ENCODE peak calls at places on chromosome 14, in four cellular contexts. A is neural progenitor cell, D is GM23248, X is GM23338. H is an unnamed sample.

GRCh38 chr14:20295067-20295466 is 10.7 kb downstream of the TTC5 start:
- DNase-seq in A (no peak), D (no peak), X (no peak), H (no peak)

GRCh38 chr14:104388011-104388521 is 191.5 kb upstream of the C14orf180 start:
- DNase-seq in A (no peak), D (no peak), X (no peak), H (no peak)

GRCh38 chr14:58639842-58640484 is 2.2 kb downstream of the DACT1 start:
- DNase-seq in A (peak), D (peak), X (peak), H (peak)

GRCh38 chr14:81529391-81529790 is 4.3 kb downstream of the SEL1L start:
- DNase-seq in A (no peak), D (peak), X (no peak), H (no peak)

GRCh38 chr14:26765768-26766550 is 168.1 kb upstream of the NOVA1 start:
- DNase-seq in A (peak), D (peak), X (no peak), H (peak)

GRCh38 chr14:55926007-55926406 is 192.2 kb upstream of the PELI2 start:
- DNase-seq in A (no peak), D (no peak), X (no peak), H (peak)

GRCh38 chr14:102352213-102352612 is 10.5 kb downstream of the CINP start:
- DNase-seq in A (no peak), D (no peak), X (no peak), H (no peak)

GRCh38 chr14:89304972-89305703 is 111.9 kb downstream of the FOXN3 start:
- DNase-seq in A (peak), D (peak), X (no peak), H (peak)

GRCh38 chr14:51818748-51819386 is 41.5 kb upstream of the GNG2 start:
- DNase-seq in A (no peak), D (no peak), X (peak), H (no peak)

GRCh38 chr14:105937253-105938054 is 411.1 kb downstream of the TMEM121 start:
- DNase-seq in A (no peak), D (no peak), X (no peak), H (no peak)

GRCh38 chr14:22864979-22865378 is 6.6 kb upstream of the LRP10 start:
- DNase-seq in A (no peak), D (no peak), X (no peak), H (no peak)

GRCh38 chr14:23185046-23185445 is 1.6 kb upstream of the SLC7A8 start:
- DNase-seq in A (no peak), D (peak), X (no peak), H (no peak)

GRCh38 chr14:24377660-24378059 is 9.7 kb downstream of the NFATC4 start:
- DNase-seq in A (no peak), D (no peak), X (peak), H (peak)

GRCh38 chr14:41668346-41668745 is 61.7 kb downstream of the LRFN5 start:
- DNase-seq in A (no peak), D (peak), X (no peak), H (no peak)

GRCh38 chr14:36683083-36683724 is 21.5 kb downstream of the PAX9 start:
- DNase-seq in A (no peak), D (no peak), X (peak), H (peak)

GRCh38 chr14:101116065-101116464 is 212.5 kb upstream of the RTL1 start:
- DNase-seq in A (no peak), D (no peak), X (peak), H (no peak)

GRCh38 chr14:64758025-64758521 is 53.8 kb downstream of the PLEKHG3 start:
- DNase-seq in A (no peak), D (peak), X (peak), H (peak)

GRCh38 chr14:35229495-35230089 is 62.6 kb upstream of the PSMA6 start:
- DNase-seq in A (no peak), D (no peak), X (peak), H (no peak)

GRCh38 chr14:96635850-96636249 is 133.7 kb downstream of the PAPOLA start:
- DNase-seq in A (no peak), D (no peak), X (no peak), H (no peak)

GRCh38 chr14:94623422-94623809 is 11.2 kb downstream of the SERPINA3 start:
- DNase-seq in A (no peak), D (no peak), X (no peak), H (no peak)
- TF ChIP-seq EZH2phosphoT487 in A (no peak), D (no peak), X (no peak), H (no peak)

GRCh38 chr14:93115069-93115919 is 431 bp downstream of the ITPK1 start:
- DNase-seq in A (peak), D (peak), X (peak), H (peak)
- H2AFZ ChIP-seq in A (peak), D (peak), X (no peak), H (peak)

GRCh38 chr14:61484826-61485584 is 163.6 kb downstream of the PRKCH start:
- DNase-seq in A (no peak), D (no peak), X (no peak), H (no peak)
- H3K27ac ChIP-seq in A (no peak), D (no peak), X (no peak), H (no peak)

GRCh38 chr14:78182722-78183121 is 12.5 kb downstream of the NRXN3 start:
- DNase-seq in A (no peak), D (no peak), X (no peak), H (no peak)
- TF ChIP-seq EZH2phosphoT487 in A (no peak), D (no peak), X (no peak), H (no peak)

DNA sequence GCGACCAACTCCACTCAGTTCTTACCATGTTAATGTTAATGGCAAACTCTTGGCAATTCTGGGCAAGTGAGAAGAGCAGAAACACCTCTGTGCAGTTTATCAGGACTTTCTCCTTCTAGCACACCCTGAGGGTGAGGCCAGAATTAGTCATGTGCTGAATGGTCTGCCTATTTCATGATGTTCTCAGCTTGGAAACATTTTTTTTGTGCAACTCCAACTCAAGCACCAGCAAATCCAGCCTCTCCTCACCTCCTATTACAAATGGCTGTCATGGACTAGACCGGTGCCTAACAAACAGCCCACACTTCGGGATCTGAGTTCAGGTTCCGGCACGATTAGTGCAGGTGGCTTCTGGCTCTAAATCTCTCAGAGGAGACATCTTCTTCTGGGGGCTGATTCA is 246.0 kb downstream of the ZFP36L1 start:
- DNase-seq in A (no peak), D (peak), X (no peak), H (no peak)
- H2AFZ ChIP-seq in A (no peak), D (no peak), X (no peak), H (no peak)

GRCh38 chr14:87407344-87407743 is 585.6 kb downstream of the GALC start:
- DNase-seq in A (no peak), D (no peak), X (no peak), H (no peak)

GRCh38 chr14:87411370-87411769 is 581.6 kb downstream of the GALC start:
- DNase-seq in A (no peak), D (no peak), X (no peak), H (no peak)

GRCh38 chr14:87405563-87405962 is 587.4 kb downstream of the GALC start:
- DNase-seq in A (no peak), D (no peak), X (no peak), H (no peak)

GRCh38 chr14:87409401-87409800 is 583.6 kb downstream of the GALC start:
- DNase-seq in A (no peak), D (no peak), X (no peak), H (no peak)
- H3K27ac ChIP-seq in A (no peak), D (no peak), X (no peak), H (no peak)

DNA sequence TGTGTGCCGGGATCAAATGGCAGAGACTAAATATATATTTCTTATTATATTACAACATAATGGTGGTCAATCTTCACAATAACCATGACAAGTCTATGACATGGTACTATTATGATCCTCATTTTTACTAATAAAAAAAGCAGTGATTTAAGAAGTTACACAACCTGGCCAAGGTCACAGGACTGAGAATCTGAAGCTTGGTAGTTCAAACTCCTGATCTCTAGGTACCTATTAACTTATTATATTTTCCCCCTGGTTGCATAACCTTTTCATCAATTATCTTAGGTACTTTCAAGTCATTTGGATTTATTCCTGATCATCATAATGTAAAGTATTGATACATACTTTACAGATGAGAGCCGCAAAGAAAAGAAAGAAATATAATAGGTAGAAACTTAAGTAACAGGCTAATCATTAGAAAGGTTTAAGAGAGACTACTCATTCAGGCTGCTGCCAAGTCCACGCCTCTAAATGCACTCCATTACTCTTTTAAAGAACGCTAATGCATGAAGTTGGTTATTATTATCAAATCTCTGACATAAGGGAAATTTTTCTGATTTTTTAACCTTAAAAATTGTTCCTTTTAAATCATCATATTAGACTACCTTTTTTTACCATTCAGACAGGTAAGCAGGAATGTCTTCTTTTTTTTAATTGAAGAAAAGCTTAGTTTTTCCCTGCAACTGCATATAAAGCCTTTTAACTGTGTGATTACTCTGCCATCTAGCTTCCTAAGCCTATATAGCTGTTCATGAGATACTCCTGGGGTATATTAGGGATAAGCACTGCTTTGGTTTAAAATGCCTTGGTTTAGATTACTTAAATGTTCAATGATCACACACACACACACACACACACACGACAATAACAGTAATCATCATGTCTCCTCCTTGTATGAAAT is 35.6 kb downstream of the RPS29 start:
- DNase-seq in A (peak), D (peak), X (peak), H (no peak)
- TF ChIP-seq EZH2phosphoT487 in A (no peak), D (no peak), X (no peak), H (no peak)